ENCODE peak calls at places on chromosome 14, in four cellular contexts. V is transverse colon, J is astrocyte, A is pancreas. M is an unnamed sample.

GRCh38 chr14:103656031-103656757 is 27.2 kb downstream of the KLC1 start:
- DNase-seq in A (no peak), J (no peak), V (no peak), M (no peak)

GRCh38 chr14:88563845-88564244 is 1.0 kb downstream of the ZC3H14 start:
- DNase-seq in J (no peak), V (no peak), A (no peak), M (no peak)

GRCh38 chr14:75734848-75735247 is 73.8 kb downstream of the TTLL5 start:
- DNase-seq in A (no peak), V (no peak), J (no peak), M (no peak)

GRCh38 chr14:101665478-101666078 is 95.9 kb upstream of the PPP2R5C start:
- DNase-seq in V (peak), J (peak), A (no peak), M (peak)

GRCh38 chr14:28157887-28158791 is 608.4 kb upstream of the FOXG1 start:
- DNase-seq in V (no peak), A (no peak), J (no peak), M (no peak)

GRCh38 chr14:100575266-100575995 is 11.8 kb downstream of the BEGAIN start:
- DNase-seq in V (no peak), J (no peak), A (peak), M (no peak)

GRCh38 chr14:37032863-37033262 is 139.5 kb downstream of the SLC25A21 start:
- DNase-seq in A (no peak), V (no peak), J (no peak), M (no peak)

GRCh38 chr14:93002851-93003298 is 79.9 kb downstream of the CHGA start:
- DNase-seq in J (no peak), A (peak), V (no peak), M (no peak)

GRCh38 chr14:105745433-105746123 is 219.2 kb downstream of the TMEM121 start:
- DNase-seq in A (no peak), J (no peak), V (no peak), M (no peak)

DNA sequence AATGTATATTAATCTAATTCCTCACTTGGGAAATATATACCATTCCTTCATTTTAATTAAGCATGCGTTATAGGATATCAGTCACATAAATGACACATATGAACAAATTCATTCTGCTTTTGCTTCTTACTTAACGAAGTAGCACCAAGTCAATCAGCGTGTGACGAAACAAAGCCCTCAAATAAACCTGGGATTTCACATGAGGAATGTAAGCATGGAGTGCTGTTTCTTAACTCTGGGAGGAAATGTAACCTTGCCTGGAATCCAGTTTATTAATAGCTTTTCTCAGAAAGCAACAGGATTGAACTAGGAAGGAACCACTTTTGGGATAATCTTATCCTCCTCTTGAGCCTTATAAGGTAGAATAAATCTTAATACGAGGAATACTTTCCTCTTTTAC is 72.0 kb downstream of the NIN start:
- DNase-seq in V (no peak), J (no peak), A (no peak), M (no peak)
- H3K4me3 ChIP-seq in V (no peak), J (no peak), A (no peak), M (no peak)

DNA sequence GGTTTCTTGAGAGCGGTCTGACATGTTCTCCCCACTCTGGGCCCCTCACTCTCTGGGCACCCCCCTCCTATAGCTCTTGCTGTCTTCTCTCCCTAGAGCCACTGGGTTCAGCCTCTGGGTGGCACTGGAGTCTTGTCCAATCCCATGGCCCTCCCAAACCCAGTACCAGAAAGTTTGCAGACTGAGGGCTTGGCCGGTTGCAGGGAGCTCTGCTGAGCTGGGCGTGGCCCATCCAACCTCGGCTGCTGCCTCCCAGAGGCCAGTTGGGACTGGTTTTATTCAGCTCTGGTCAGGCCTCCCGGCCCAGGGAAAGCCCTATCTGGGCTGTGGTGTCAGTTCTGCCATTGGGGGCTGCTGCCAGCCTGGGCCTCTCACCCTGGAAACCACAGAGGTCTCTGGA is 37.9 kb downstream of the ISCA2 start:
- DNase-seq in J (no peak), A (no peak), V (peak), M (no peak)
- TF ChIP-seq CTCF in J (no peak), A (no peak), V (no peak), M (peak)

GRCh38 chr14:61250063-61250462 is 31.1 kb downstream of the TMEM30B start:
- DNase-seq in V (no peak), J (no peak), A (no peak), M (no peak)

GRCh38 chr14:61253064-61253753 is 27.9 kb downstream of the TMEM30B start:
- DNase-seq in J (no peak), A (no peak), V (no peak), M (no peak)

GRCh38 chr14:61255968-61256367 is 25.2 kb downstream of the TMEM30B start:
- DNase-seq in A (no peak), J (no peak), V (no peak), M (no peak)

GRCh38 chr14:61254803-61255526 is 26.2 kb downstream of the TMEM30B start:
- DNase-seq in J (no peak), V (no peak), A (no peak), M (no peak)

GRCh38 chr14:61252354-61253063 is 28.6 kb downstream of the TMEM30B start:
- DNase-seq in A (peak), V (peak), J (peak), M (peak)
- H3K4me3 ChIP-seq in A (no peak), V (no peak), J (peak), M (no peak)

GRCh38 chr14:82411373-82411772 is 877.7 kb upstream of the SEL1L start:
- DNase-seq in J (no peak), V (no peak), A (no peak), M (no peak)
- TF ChIP-seq CTCF in J (no peak), V (no peak), A (no peak), M (no peak)

GRCh38 chr14:62084020-62084419 is 321.8 kb downstream of the SNAPC1 start:
- DNase-seq in A (no peak), V (no peak), J (no peak), M (no peak)

GRCh38 chr14:62079035-62079434 is 316.8 kb downstream of the SNAPC1 start:
- DNase-seq in A (no peak), V (no peak), J (no peak), M (no peak)

GRCh38 chr14:62081012-62081612 is 318.9 kb downstream of the SNAPC1 start:
- DNase-seq in A (no peak), J (no peak), V (peak), M (no peak)

GRCh38 chr14:62082779-62083178 is 320.6 kb downstream of the SNAPC1 start:
- DNase-seq in A (no peak), J (no peak), V (no peak), M (no peak)

GRCh38 chr14:62081956-62082355 is 319.7 kb downstream of the SNAPC1 start:
- DNase-seq in A (no peak), V (no peak), J (no peak), M (no peak)
- H3K4me3 ChIP-seq in A (no peak), V (no peak), J (no peak), M (no peak)

M was measured in AG09309.